ENCODE peak calls at places on chromosomes 12 and 14, in nine cellular contexts. One of them, this sample, is unnamed.

GRCh38 chr12:57112492-57113294 is 1.5 kb upstream of the STAT6 start:
- DNase-seq in breast epithelium: no peak
- DNase-seq in type B pancreatic cell: no peak
- DNase-seq in RWPE1: no peak
- DNase-seq in gastrocnemius medialis: no peak
- DNase-seq in mammary epithelial cell: no peak
- DNase-seq in B cell: no peak
- DNase-seq in transverse colon: no peak
- DNase-seq in tibial nerve: no peak
- DNase-seq in this sample: no peak

GRCh38 chr14:86088156-86088555 is 558.2 kb downstream of the FLRT2 start:
- DNase-seq in breast epithelium: no peak
- DNase-seq in type B pancreatic cell: no peak
- DNase-seq in RWPE1: no peak
- DNase-seq in gastrocnemius medialis: no peak
- DNase-seq in mammary epithelial cell: no peak
- DNase-seq in B cell: no peak
- DNase-seq in transverse colon: no peak
- DNase-seq in tibial nerve: no peak
- DNase-seq in this sample: no peak

GRCh38 chr12:22396253-22396652 is 61.7 kb upstream of the ST8SIA1 start:
- DNase-seq in breast epithelium: no peak
- DNase-seq in type B pancreatic cell: no peak
- DNase-seq in RWPE1: no peak
- DNase-seq in gastrocnemius medialis: no peak
- DNase-seq in mammary epithelial cell: peak; percentile 66
- DNase-seq in B cell: no peak
- DNase-seq in transverse colon: no peak
- DNase-seq in tibial nerve: no peak
- DNase-seq in this sample: no peak

GRCh38 chr12:18422849-18423248 is 161.5 kb downstream of the PIK3C2G start:
- DNase-seq in breast epithelium: no peak
- DNase-seq in type B pancreatic cell: no peak
- DNase-seq in RWPE1: no peak
- DNase-seq in gastrocnemius medialis: no peak
- DNase-seq in mammary epithelial cell: peak; percentile 28
- DNase-seq in B cell: no peak
- DNase-seq in transverse colon: no peak
- DNase-seq in tibial nerve: no peak
- DNase-seq in this sample: no peak

GRCh38 chr14:89304972-89305703 is 111.9 kb downstream of the FOXN3 start:
- DNase-seq in breast epithelium: no peak
- DNase-seq in type B pancreatic cell: no peak
- DNase-seq in RWPE1: no peak
- DNase-seq in gastrocnemius medialis: no peak
- DNase-seq in mammary epithelial cell: no peak
- DNase-seq in B cell: peak; percentile 85
- DNase-seq in transverse colon: peak; percentile 24
- DNase-seq in tibial nerve: no peak
- DNase-seq in this sample: no peak

GRCh38 chr14:26199599-26200370 is 398.0 kb downstream of the NOVA1 start:
- DNase-seq in breast epithelium: no peak
- DNase-seq in type B pancreatic cell: no peak
- DNase-seq in RWPE1: no peak
- DNase-seq in gastrocnemius medialis: no peak
- DNase-seq in mammary epithelial cell: no peak
- DNase-seq in B cell: no peak
- DNase-seq in transverse colon: no peak
- DNase-seq in tibial nerve: no peak
- DNase-seq in this sample: no peak

GRCh38 chr12:28905220-28905940 is 243.7 kb upstream of the FAR2 start:
- DNase-seq in breast epithelium: no peak
- DNase-seq in type B pancreatic cell: no peak
- DNase-seq in RWPE1: no peak
- DNase-seq in gastrocnemius medialis: no peak
- DNase-seq in mammary epithelial cell: peak; percentile 44
- DNase-seq in B cell: no peak
- DNase-seq in transverse colon: no peak
- DNase-seq in tibial nerve: no peak
- DNase-seq in this sample: no peak

GRCh38 chr14:35808076-35808657 is 928 bp downstream of the RALGAPA1 start:
- DNase-seq in breast epithelium: no peak
- DNase-seq in type B pancreatic cell: no peak
- DNase-seq in RWPE1: peak; percentile 52
- DNase-seq in gastrocnemius medialis: no peak
- DNase-seq in mammary epithelial cell: peak; percentile 58
- DNase-seq in B cell: peak; percentile 11
- DNase-seq in transverse colon: peak; percentile 63
- DNase-seq in tibial nerve: no peak
- DNase-seq in this sample: no peak

GRCh38 chr12:64236549-64236948 is 14.5 kb upstream of the KICS2 start:
- DNase-seq in breast epithelium: no peak
- DNase-seq in type B pancreatic cell: no peak
- DNase-seq in RWPE1: no peak
- DNase-seq in gastrocnemius medialis: no peak
- DNase-seq in mammary epithelial cell: no peak
- DNase-seq in B cell: no peak
- DNase-seq in transverse colon: no peak
- DNase-seq in tibial nerve: no peak
- DNase-seq in this sample: no peak

GRCh38 chr12:3035815-3036702 is 41.1 kb upstream of the TSPAN9 start:
- DNase-seq in breast epithelium: no peak
- DNase-seq in type B pancreatic cell: no peak
- DNase-seq in RWPE1: peak; percentile 13
- DNase-seq in gastrocnemius medialis: no peak
- DNase-seq in mammary epithelial cell: no peak
- DNase-seq in B cell: no peak
- DNase-seq in transverse colon: no peak
- DNase-seq in tibial nerve: no peak
- DNase-seq in this sample: no peak
- TF ChIP-seq CTCF in breast epithelium: no peak
- TF ChIP-seq CTCF in type B pancreatic cell: peak; percentile 74
- TF ChIP-seq CTCF in RWPE1: no peak
- TF ChIP-seq CTCF in gastrocnemius medialis: no peak
- TF ChIP-seq CTCF in mammary epithelial cell: peak; percentile 32
- TF ChIP-seq CTCF in B cell: no peak
- TF ChIP-seq CTCF in transverse colon: no peak
- TF ChIP-seq CTCF in tibial nerve: peak; percentile 52
- TF ChIP-seq CTCF in this sample: peak; percentile 55

DNA sequence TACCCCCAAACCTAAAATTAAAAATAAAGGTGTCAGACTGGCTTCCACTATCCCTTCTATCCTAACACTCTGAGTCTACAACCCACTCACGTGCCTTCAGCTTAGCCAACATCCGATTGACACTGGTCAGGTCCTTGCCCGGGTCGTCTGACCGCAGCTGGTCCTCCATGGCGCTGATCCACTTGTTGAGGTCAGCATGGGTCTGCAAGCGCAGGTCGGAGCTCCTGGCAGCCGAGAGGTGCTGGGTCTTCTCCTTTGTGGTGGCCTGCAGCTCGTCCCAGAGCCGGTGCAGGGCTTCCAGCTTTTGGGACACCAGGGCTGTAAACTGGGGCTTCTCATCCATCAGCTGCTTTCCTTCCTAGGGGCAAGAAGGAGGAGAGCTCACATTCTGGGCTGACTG is 78.0 kb downstream of the PLEKHG3 start:
- DNase-seq in breast epithelium: no peak
- DNase-seq in type B pancreatic cell: no peak
- DNase-seq in RWPE1: no peak
- DNase-seq in gastrocnemius medialis: no peak
- DNase-seq in mammary epithelial cell: no peak
- DNase-seq in B cell: no peak
- DNase-seq in transverse colon: no peak
- DNase-seq in tibial nerve: no peak
- DNase-seq in this sample: no peak
- TF ChIP-seq CTCF in breast epithelium: no peak
- TF ChIP-seq CTCF in type B pancreatic cell: no peak
- TF ChIP-seq CTCF in RWPE1: no peak
- TF ChIP-seq CTCF in gastrocnemius medialis: no peak
- TF ChIP-seq CTCF in mammary epithelial cell: no peak
- TF ChIP-seq CTCF in B cell: no peak
- TF ChIP-seq CTCF in transverse colon: no peak
- TF ChIP-seq CTCF in tibial nerve: no peak
- TF ChIP-seq CTCF in this sample: no peak

GRCh38 chr12:107847430-107847829 is 72.9 kb downstream of the ASCL4 start:
- DNase-seq in breast epithelium: no peak
- DNase-seq in type B pancreatic cell: no peak
- DNase-seq in RWPE1: no peak
- DNase-seq in gastrocnemius medialis: no peak
- DNase-seq in mammary epithelial cell: no peak
- DNase-seq in B cell: no peak
- DNase-seq in transverse colon: no peak
- DNase-seq in tibial nerve: no peak
- DNase-seq in this sample: no peak
- TF ChIP-seq CTCF in breast epithelium: no peak
- TF ChIP-seq CTCF in type B pancreatic cell: no peak
- TF ChIP-seq CTCF in RWPE1: no peak
- TF ChIP-seq CTCF in gastrocnemius medialis: no peak
- TF ChIP-seq CTCF in mammary epithelial cell: no peak
- TF ChIP-seq CTCF in B cell: no peak
- TF ChIP-seq CTCF in transverse colon: no peak
- TF ChIP-seq CTCF in tibial nerve: no peak
- TF ChIP-seq CTCF in this sample: no peak

DNA sequence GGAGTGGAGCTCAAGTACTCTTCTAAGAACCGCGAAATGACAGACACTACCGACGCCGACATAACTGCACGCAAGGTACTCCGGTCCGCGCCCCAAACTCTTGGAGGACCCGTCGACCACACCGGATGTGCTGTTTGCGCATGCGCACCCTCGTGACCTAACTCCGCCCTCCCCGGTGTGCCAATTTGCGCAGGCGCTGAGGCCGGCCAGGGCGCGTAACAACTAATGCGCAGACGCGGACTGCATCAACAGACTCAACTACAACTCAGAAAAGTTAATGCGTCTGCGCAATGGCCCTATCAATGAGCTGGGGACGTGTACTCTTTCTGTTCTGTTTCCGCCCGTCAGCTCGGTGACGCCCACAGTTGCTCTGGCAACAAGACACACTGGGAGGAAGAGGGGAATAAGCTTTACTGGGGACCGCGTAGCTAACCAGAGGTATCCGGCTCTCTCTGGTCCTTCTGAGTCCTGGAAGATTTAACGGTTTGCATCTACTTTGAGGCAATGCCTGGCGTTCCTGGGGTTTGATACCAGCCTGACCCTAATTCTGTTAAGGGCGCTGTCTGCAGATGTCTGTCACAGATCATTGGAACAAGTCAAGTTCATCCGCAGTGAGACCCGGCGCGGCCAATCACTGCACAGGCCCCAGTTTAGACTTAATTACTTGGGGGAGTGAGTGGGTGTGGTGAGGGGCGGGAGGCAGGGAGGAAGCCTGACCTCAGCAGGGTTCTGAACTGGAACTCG is at the start of gene DAD1:
- DNase-seq in breast epithelium: peak; percentile 99
- DNase-seq in type B pancreatic cell: peak; percentile 100
- DNase-seq in RWPE1: peak; percentile 100
- DNase-seq in gastrocnemius medialis: peak; percentile 98
- DNase-seq in mammary epithelial cell: peak; percentile 99
- DNase-seq in B cell: peak; percentile 100
- DNase-seq in transverse colon: peak; percentile 99
- DNase-seq in tibial nerve: peak; percentile 99
- DNase-seq in this sample: peak; percentile 100
- TF ChIP-seq CTCF in breast epithelium: no peak
- TF ChIP-seq CTCF in type B pancreatic cell: no peak
- TF ChIP-seq CTCF in RWPE1: no peak
- TF ChIP-seq CTCF in gastrocnemius medialis: no peak
- TF ChIP-seq CTCF in mammary epithelial cell: no peak
- TF ChIP-seq CTCF in B cell: no peak
- TF ChIP-seq CTCF in transverse colon: no peak
- TF ChIP-seq CTCF in tibial nerve: no peak
- TF ChIP-seq CTCF in this sample: no peak

GRCh38 chr14:65110525-65110924 is 8.2 kb upstream of the MAX start:
- DNase-seq in breast epithelium: no peak
- DNase-seq in type B pancreatic cell: no peak
- DNase-seq in RWPE1: no peak
- DNase-seq in gastrocnemius medialis: no peak
- DNase-seq in mammary epithelial cell: no peak
- DNase-seq in B cell: no peak
- DNase-seq in transverse colon: no peak
- DNase-seq in tibial nerve: no peak
- DNase-seq in this sample: no peak
- TF ChIP-seq CTCF in breast epithelium: no peak
- TF ChIP-seq CTCF in type B pancreatic cell: no peak
- TF ChIP-seq CTCF in RWPE1: no peak
- TF ChIP-seq CTCF in gastrocnemius medialis: no peak
- TF ChIP-seq CTCF in mammary epithelial cell: no peak
- TF ChIP-seq CTCF in B cell: no peak
- TF ChIP-seq CTCF in transverse colon: no peak
- TF ChIP-seq CTCF in tibial nerve: no peak
- TF ChIP-seq CTCF in this sample: no peak

GRCh38 chr12:15591811-15592210 is 197.4 kb downstream of the EPS8 start:
- DNase-seq in breast epithelium: no peak
- DNase-seq in type B pancreatic cell: no peak
- DNase-seq in RWPE1: no peak
- DNase-seq in gastrocnemius medialis: no peak
- DNase-seq in mammary epithelial cell: no peak
- DNase-seq in B cell: no peak
- DNase-seq in transverse colon: no peak
- DNase-seq in tibial nerve: no peak
- DNase-seq in this sample: no peak

GRCh38 chr12:15590180-15590826 is 198.9 kb downstream of the EPS8 start:
- DNase-seq in breast epithelium: no peak
- DNase-seq in type B pancreatic cell: no peak
- DNase-seq in RWPE1: peak; percentile 80
- DNase-seq in gastrocnemius medialis: peak; percentile 31
- DNase-seq in mammary epithelial cell: peak; percentile 73
- DNase-seq in B cell: peak; percentile 73
- DNase-seq in transverse colon: peak; percentile 43
- DNase-seq in tibial nerve: peak; percentile 75
- DNase-seq in this sample: no peak

GRCh38 chr12:15596174-15596573 is 193.0 kb downstream of the EPS8 start:
- DNase-seq in breast epithelium: no peak
- DNase-seq in type B pancreatic cell: no peak
- DNase-seq in RWPE1: no peak
- DNase-seq in gastrocnemius medialis: no peak
- DNase-seq in mammary epithelial cell: no peak
- DNase-seq in B cell: no peak
- DNase-seq in transverse colon: no peak
- DNase-seq in tibial nerve: no peak
- DNase-seq in this sample: no peak

GRCh38 chr12:15589328-15590032 is 199.7 kb downstream of the EPS8 start:
- DNase-seq in breast epithelium: no peak
- DNase-seq in type B pancreatic cell: no peak
- DNase-seq in RWPE1: no peak
- DNase-seq in gastrocnemius medialis: no peak
- DNase-seq in mammary epithelial cell: no peak
- DNase-seq in B cell: no peak
- DNase-seq in transverse colon: no peak
- DNase-seq in tibial nerve: no peak
- DNase-seq in this sample: no peak

DNA sequence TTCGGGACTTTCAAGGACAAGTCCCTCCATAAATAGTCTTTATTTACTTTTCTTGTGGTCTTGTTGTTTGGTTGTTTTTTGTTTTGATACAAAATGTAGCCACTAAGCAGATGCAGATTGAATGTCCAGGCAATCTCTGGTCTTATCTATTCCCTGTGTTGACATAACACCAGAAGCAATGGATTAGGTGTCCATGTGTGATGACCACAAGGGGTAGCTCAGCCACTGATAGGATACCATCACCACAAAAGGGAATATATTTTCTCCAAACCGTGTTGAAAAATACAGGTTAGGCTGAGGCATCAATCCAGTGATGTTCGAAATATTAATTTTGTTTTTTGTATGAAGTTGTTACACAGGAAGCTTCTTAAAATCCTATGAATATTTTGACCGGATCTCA is 196.3 kb downstream of the EPS8 start:
- DNase-seq in breast epithelium: no peak
- DNase-seq in type B pancreatic cell: no peak
- DNase-seq in RWPE1: no peak
- DNase-seq in gastrocnemius medialis: no peak
- DNase-seq in mammary epithelial cell: no peak
- DNase-seq in B cell: no peak
- DNase-seq in transverse colon: no peak
- DNase-seq in tibial nerve: no peak
- DNase-seq in this sample: no peak
- TF ChIP-seq CTCF in breast epithelium: no peak
- TF ChIP-seq CTCF in type B pancreatic cell: no peak
- TF ChIP-seq CTCF in RWPE1: no peak
- TF ChIP-seq CTCF in gastrocnemius medialis: no peak
- TF ChIP-seq CTCF in mammary epithelial cell: peak; percentile 24
- TF ChIP-seq CTCF in B cell: no peak
- TF ChIP-seq CTCF in transverse colon: no peak
- TF ChIP-seq CTCF in tibial nerve: no peak
- TF ChIP-seq CTCF in this sample: peak; percentile 23